ENCODE peak calls at places on chromosomes 7 and 10, in six cellular contexts. A is CD8-positive, alpha-beta T cell; W is A549; X is pancreas; P is hepatocyte; S is activated B cell treated with CpG ODN at 0.5 μM for 24 hours. O is an unnamed sample.

GRCh38 chr10:88254091-88254490 is 329.0 kb downstream of the RNLS start:
- DNase-seq in X (peak), A (no peak), W (peak), S (no peak), P (peak), O (no peak)

GRCh38 chr10:26216577-26216948 is at the start of gene GAD2:
- DNase-seq in P (no peak), W (no peak), A (no peak), S (no peak), X (no peak), O (no peak)

GRCh38 chr10:62582804-62583208 is 208.6 kb downstream of the ZNF365 start:
- DNase-seq in P (peak), S (no peak), X (no peak), W (no peak), A (no peak), O (no peak)

GRCh38 chr10:45395554-45395953 is 21.5 kb downstream of the ALOX5 start:
- DNase-seq in S (no peak), W (no peak), X (no peak), P (no peak), A (no peak), O (no peak)

GRCh38 chr7:157615852-157616251 is 279.0 kb downstream of the DNAJB6 start:
- DNase-seq in P (no peak), X (peak), A (no peak), W (no peak), S (no peak), O (no peak)

GRCh38 chr7:55361560-55361959 is 3.6 kb upstream of the LANCL2 start:
- DNase-seq in X (no peak), P (no peak), A (no peak), S (no peak), W (no peak), O (no peak)

GRCh38 chr10:101356132-101356531 is 2.2 kb downstream of the BTRC start:
- DNase-seq in W (no peak), P (no peak), A (no peak), S (no peak), X (no peak), O (no peak)

GRCh38 chr7:4715385-4715770 is 33.3 kb downstream of the FOXK1 start:
- DNase-seq in X (peak), P (no peak), A (no peak), W (no peak), S (no peak), O (no peak)

GRCh38 chr10:72334196-72334831 is 20.4 kb downstream of the DNAJB12 start:
- DNase-seq in P (peak), A (no peak), S (no peak), W (no peak), X (no peak), O (no peak)

GRCh38 chr7:30062587-30062986 is 34.4 kb downstream of the PLEKHA8 start:
- DNase-seq in A (no peak), P (peak), W (peak), X (no peak), S (no peak), O (no peak)

GRCh38 chr7:47518827-47519226 is 63.1 kb downstream of the TNS3 start:
- DNase-seq in A (no peak), W (no peak), X (no peak), S (no peak), P (peak), O (no peak)

GRCh38 chr7:143305423-143306070 is 10.4 kb upstream of the CLCN1 start:
- DNase-seq in A (peak), P (peak), W (peak), X (peak), S (peak), O (peak)

GRCh38 chr10:92239600-92240288 is 51.1 kb downstream of the CPEB3 start:
- DNase-seq in X (peak), A (peak), P (peak), W (peak), S (peak), O (no peak)

GRCh38 chr10:116990276-116990800 is 14.6 kb downstream of the SHTN1 start:
- DNase-seq in X (no peak), P (no peak), W (no peak), S (no peak), A (no peak), O (no peak)

GRCh38 chr7:156943091-156944041 is 6.1 kb upstream of the NOM1 start:
- DNase-seq in A (no peak), W (no peak), X (peak), S (no peak), P (no peak), O (no peak)

GRCh38 chr7:67344481-67345193 is 348.0 kb downstream of the TYW1 start:
- DNase-seq in P (no peak), X (no peak), W (no peak), A (no peak), S (no peak), O (no peak)

GRCh38 chr10:70302292-70302691 is 18.5 kb upstream of the NPFFR1 start:
- DNase-seq in S (no peak), X (no peak), P (no peak), W (no peak), A (no peak), O (no peak)

GRCh38 chr10:81040947-81041346 is 503.2 kb downstream of the SH2D4B start:
- DNase-seq in P (peak), W (no peak), A (no peak), X (no peak), S (no peak), O (no peak)

GRCh38 chr10:32413513-32413912 is 32.4 kb upstream of the CCDC7 start:
- DNase-seq in X (no peak), P (peak), W (peak), A (no peak), S (no peak), O (no peak)

GRCh38 chr7:121107923-121108498 is 119.5 kb downstream of the CPED1 start:
- DNase-seq in X (no peak), W (peak), S (no peak), P (peak), A (no peak), O (no peak)

GRCh38 chr10:73247509-73248258 is 629 bp upstream of the DNAJC9 start:
- DNase-seq in A (no peak), S (no peak), X (no peak), P (no peak), W (no peak), O (no peak)

GRCh38 chr7:5646846-5647245 is 134.6 kb downstream of the RNF216 start:
- DNase-seq in S (no peak), P (no peak), A (no peak), X (no peak), W (no peak), O (no peak)

GRCh38 chr10:122974034-122974433 is 6.2 kb upstream of the PSTK start:
- DNase-seq in A (no peak), P (no peak), W (no peak), X (no peak), S (no peak), O (no peak)

GRCh38 chr10:132384618-132385510 is 12.1 kb upstream of the PWWP2B start:
- DNase-seq in A (no peak), S (no peak), W (no peak), P (no peak), X (peak), O (no peak)

GRCh38 chr10:93115661-93116383 is 42.1 kb downstream of the CYP26A1 start:
- DNase-seq in A (peak), P (peak), S (peak), X (peak), W (peak), O (peak)

GRCh38 chr7:44383566-44383965 is 58.2 kb upstream of the CAMK2B start:
- DNase-seq in X (no peak), A (no peak), W (no peak), S (no peak), P (no peak), O (no peak)

GRCh38 chr10:23035569-23035968 is 59.8 kb upstream of the MSRB2 start:
- DNase-seq in A (no peak), W (no peak), S (no peak), X (no peak), P (peak), O (no peak)

GRCh38 chr7:138768251-138768650 is 29.5 kb upstream of the TMEM213 start:
- DNase-seq in A (no peak), W (no peak), X (no peak), S (no peak), P (no peak), O (no peak)

GRCh38 chr10:102815790-102816549 is 21.2 kb downstream of the CYP17A1 start:
- DNase-seq in W (no peak), P (no peak), X (no peak), A (no peak), S (no peak), O (no peak)

GRCh38 chr7:42603496-42603895 is 308.4 kb downstream of the C7orf25 start:
- DNase-seq in W (no peak), S (no peak), A (no peak), X (no peak), P (no peak), O (no peak)

DNA sequence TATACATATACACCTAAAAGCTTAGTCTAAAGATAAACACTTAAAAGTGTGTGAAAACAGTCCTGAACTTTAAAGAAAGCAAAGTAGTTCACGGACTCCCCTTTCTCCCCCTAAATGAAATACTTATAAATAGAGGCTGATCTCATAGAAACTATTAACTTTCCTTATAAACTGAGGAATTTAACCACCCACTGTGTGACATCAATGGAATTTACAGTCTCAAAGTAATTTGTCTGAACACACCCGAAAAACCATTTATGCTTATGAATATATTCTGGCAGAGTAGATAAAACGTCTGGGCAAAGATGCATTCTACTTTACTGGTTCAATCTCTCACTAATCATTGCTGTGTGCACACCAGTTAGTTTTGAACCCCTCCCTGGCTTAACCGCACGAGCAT is 181.8 kb upstream of the DGKB start:
- DNase-seq in W (no peak), P (no peak), A (no peak), S (no peak), X (no peak), O (no peak)
- TF ChIP-seq CTCF in W (no peak), P (no peak), A (no peak), S (no peak), X (no peak), O (no peak)

DNA sequence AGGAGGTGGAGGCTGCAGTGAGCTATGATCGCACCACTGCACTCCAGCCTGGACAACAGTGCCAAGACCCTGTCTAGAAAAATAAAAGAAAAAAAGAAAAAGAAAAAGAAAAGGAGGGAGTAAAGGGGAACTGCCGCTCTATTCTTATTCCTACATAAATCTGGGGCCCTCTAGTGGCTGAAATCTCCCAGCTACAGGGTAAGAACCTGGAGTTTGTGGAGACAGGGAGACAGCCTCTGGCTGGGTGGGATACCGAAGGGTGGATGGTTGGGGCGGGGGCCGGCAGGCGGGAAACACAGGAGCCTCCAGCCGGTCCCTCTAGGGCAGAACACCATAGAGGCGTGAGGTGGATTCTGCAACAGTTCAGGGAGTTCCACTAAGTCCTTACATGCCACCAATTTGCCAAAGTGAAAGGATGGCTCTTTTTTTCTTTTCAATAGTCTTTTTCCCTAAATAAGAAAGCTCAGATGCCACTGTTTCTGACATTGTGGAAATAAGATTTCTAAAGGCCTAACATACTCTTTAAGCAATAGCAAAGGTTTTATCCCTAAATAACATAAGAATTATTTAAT is 117.3 kb downstream of the SVIL start:
- DNase-seq in A (no peak), P (peak), X (no peak), S (no peak), W (peak), O (no peak)
- TF ChIP-seq CTCF in A (no peak), P (peak), X (no peak), S (no peak), W (peak), O (no peak)

DNA sequence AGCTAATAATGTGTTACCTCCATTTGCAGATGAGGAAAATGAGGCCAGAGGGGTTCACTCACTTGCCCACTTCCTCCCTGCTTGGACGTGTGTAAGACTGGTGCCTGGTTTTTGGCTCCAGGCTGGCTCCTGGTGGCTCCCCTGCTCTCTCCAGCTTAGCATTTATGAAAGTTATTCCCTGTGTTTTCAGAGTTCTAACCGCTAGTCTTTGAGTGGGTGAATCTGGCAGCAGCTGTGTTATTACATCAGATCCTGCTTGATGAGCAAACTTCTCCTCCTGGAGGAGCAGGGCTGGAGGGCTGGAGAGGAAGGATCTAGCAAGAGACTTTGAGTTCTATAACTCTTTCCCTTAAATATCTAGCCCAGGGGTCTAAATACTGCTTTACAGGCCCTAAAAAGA is 80.9 kb upstream of the AGBL3 start:
- DNase-seq in S (no peak), X (no peak), W (no peak), P (peak), A (no peak), O (no peak)
- TF ChIP-seq CTCF in S (no peak), X (no peak), W (no peak), P (peak), A (no peak), O (no peak)

DNA sequence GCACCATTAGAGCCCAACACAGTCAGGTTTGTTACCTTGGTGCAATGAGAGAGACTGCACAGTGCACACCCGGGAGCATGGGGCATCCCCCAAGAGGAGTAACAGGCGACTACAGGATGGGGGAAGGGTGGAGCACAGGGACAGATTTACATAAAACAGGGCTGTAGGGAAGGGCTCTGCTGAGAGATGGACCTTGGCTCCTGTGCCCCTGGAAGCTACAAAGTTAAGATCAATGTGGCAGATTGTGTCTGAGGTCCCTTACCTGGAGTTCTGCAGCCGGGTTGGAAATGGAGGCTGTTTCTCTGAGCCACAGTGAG is 13.7 kb upstream of the SLC18A3 start:
- DNase-seq in W (no peak), P (no peak), S (no peak), X (no peak), A (no peak), O (no peak)
- TF ChIP-seq CTCF in W (no peak), P (no peak), S (no peak), X (no peak), A (no peak), O (no peak)

GRCh38 chr10:79180619-79181221 is 112.0 kb downstream of the ZMIZ1 start:
- DNase-seq in W (no peak), S (no peak), A (no peak), X (no peak), P (no peak), O (no peak)

GRCh38 chr10:79181227-79181626 is 112.5 kb downstream of the ZMIZ1 start:
- DNase-seq in W (no peak), P (no peak), A (no peak), S (no peak), X (no peak), O (no peak)

GRCh38 chr10:79178070-79178576 is 109.4 kb downstream of the ZMIZ1 start:
- DNase-seq in A (no peak), X (no peak), S (no peak), P (no peak), W (no peak), O (no peak)

GRCh38 chr10:79178614-79179403 is 110.0 kb downstream of the ZMIZ1 start:
- DNase-seq in S (no peak), P (peak), X (no peak), W (no peak), A (no peak), O (no peak)

GRCh38 chr10:79179404-79180309 is 110.9 kb downstream of the ZMIZ1 start:
- DNase-seq in X (no peak), A (no peak), W (no peak), S (no peak), P (peak), O (no peak)
- TF ChIP-seq CTCF in X (no peak), A (no peak), W (no peak), S (no peak), P (no peak), O (no peak)

DNA sequence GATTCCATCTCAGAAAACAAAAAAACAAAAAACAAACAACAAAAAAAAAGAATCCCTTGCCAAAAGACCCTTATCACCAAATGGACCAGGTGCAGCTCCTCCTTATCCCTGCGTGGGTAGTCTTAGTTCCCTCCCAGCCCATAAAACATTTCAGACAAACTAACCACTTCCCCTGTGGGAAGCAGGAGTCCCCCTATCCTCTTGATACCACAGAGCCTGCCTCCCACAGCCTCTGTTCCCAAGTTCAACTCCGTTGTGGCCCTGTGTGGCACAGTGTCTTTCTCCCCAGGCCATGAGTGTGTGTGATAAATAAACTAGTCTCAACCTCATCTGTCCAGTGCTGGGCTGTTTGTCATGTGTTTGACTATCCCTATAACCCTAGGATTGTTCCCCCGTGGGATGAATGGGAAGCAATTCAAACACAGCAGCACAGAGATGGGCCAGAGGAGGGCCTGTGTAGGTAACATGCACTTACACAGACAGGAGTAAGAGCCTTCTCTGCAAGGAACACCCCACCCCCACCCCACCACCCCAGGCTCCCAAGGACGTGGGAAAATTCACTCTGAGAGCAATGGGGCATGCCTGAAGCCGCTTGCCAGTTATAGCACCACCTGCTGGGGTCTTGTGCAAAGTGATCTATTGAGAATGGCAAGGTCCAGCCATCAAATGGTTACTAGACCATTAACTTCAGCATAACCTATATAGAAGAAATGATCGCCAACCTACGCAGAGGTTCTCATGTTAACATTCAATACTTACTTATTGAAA is 147.1 kb upstream of the GHITM start:
- DNase-seq in W (no peak), P (peak), A (no peak), S (no peak), X (no peak), O (no peak)
- TF ChIP-seq CTCF in W (no peak), P (peak), A (no peak), S (no peak), X (no peak), O (no peak)

GRCh38 chr10:129277080-129277479 is 190.0 kb upstream of the MGMT start:
- DNase-seq in W (no peak), A (no peak), X (no peak), S (no peak), P (no peak), O (no peak)

GRCh38 chr10:129277804-129278203 is 189.2 kb upstream of the MGMT start:
- DNase-seq in X (no peak), S (no peak), A (no peak), P (no peak), W (no peak), O (no peak)

GRCh38 chr10:129275886-129276285 is 191.2 kb upstream of the MGMT start:
- DNase-seq in X (no peak), P (no peak), W (no peak), S (no peak), A (no peak), O (no peak)

GRCh38 chr10:129272859-129273258 is 194.2 kb upstream of the MGMT start:
- DNase-seq in S (no peak), W (no peak), X (no peak), P (no peak), A (no peak), O (no peak)

DNA sequence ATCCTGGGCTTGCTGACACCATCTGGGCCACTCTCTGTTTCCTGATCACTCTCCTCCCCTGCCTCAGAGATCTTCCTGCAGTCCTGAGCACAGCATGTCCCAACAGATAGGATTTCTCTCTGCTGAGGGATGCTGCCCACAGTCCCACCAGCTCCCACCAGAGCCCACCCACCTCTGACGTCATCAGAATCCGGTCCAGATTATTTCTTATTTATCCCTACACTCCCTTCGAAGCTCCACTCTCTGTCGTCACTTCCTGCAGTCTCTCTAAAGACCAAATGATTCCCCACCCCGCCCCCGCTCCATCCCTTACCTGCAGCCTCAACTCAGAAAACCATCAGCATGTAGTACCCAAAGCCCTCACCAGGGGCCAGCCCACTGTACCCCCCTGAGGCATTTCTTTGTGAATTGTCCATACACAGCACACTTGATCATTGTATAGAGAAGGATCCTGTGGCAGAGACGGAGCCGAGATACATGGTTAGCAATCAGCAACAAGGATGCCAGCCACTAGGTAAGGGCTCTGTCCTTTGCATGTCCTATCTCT is 192.0 kb upstream of the MGMT start:
- DNase-seq in S (no peak), A (no peak), W (no peak), P (no peak), X (no peak), O (no peak)
- TF ChIP-seq CTCF in S (no peak), A (no peak), W (no peak), P (no peak), X (no peak), O (no peak)